ENCODE peak calls at places on chromosomes 12 and 14, in seven cellular contexts. One of them, this sample, is unnamed.

GRCh38 chr14:89586258-89587127 is 169.5 kb upstream of the FOXN3 start:
- DNase-seq in stimulated activated CD4-positive, alpha-beta T cell treated with anti-CD3 and anti-CD28 coated beads, TNF-alpha, amount 100 ng/mL, for 48 hours: no peak
- DNase-seq in C1 segment of cervical spinal cord: no peak
- DNase-seq in hippocampal formation: no peak
- DNase-seq in Daoy: no peak
- DNase-seq in pancreas: no peak
- DNase-seq in effector CD4-positive, alpha-beta T cell: no peak
- DNase-seq in this sample: no peak

GRCh38 chr14:104109731-104110361 is 24.3 kb downstream of the ASPG start:
- DNase-seq in stimulated activated CD4-positive, alpha-beta T cell treated with anti-CD3 and anti-CD28 coated beads, TNF-alpha, amount 100 ng/mL, for 48 hours: no peak
- DNase-seq in C1 segment of cervical spinal cord: no peak
- DNase-seq in hippocampal formation: no peak
- DNase-seq in Daoy: no peak
- DNase-seq in pancreas: peak
- DNase-seq in effector CD4-positive, alpha-beta T cell: no peak
- DNase-seq in this sample: no peak

GRCh38 chr12:7295529-7295928 is 8.3 kb upstream of the ACSM4 start:
- DNase-seq in stimulated activated CD4-positive, alpha-beta T cell treated with anti-CD3 and anti-CD28 coated beads, TNF-alpha, amount 100 ng/mL, for 48 hours: no peak
- DNase-seq in C1 segment of cervical spinal cord: no peak
- DNase-seq in hippocampal formation: no peak
- DNase-seq in Daoy: no peak
- DNase-seq in pancreas: no peak
- DNase-seq in effector CD4-positive, alpha-beta T cell: no peak
- DNase-seq in this sample: no peak

GRCh38 chr12:89833337-89834252 is 125.0 kb upstream of the ATP2B1 start:
- DNase-seq in stimulated activated CD4-positive, alpha-beta T cell treated with anti-CD3 and anti-CD28 coated beads, TNF-alpha, amount 100 ng/mL, for 48 hours: no peak
- DNase-seq in C1 segment of cervical spinal cord: no peak
- DNase-seq in hippocampal formation: no peak
- DNase-seq in Daoy: no peak
- DNase-seq in pancreas: no peak
- DNase-seq in effector CD4-positive, alpha-beta T cell: no peak
- DNase-seq in this sample: no peak

GRCh38 chr12:113271466-113271852 is 50.2 kb downstream of the TPCN1 start:
- DNase-seq in stimulated activated CD4-positive, alpha-beta T cell treated with anti-CD3 and anti-CD28 coated beads, TNF-alpha, amount 100 ng/mL, for 48 hours: no peak
- DNase-seq in C1 segment of cervical spinal cord: no peak
- DNase-seq in hippocampal formation: no peak
- DNase-seq in Daoy: no peak
- DNase-seq in pancreas: no peak
- DNase-seq in effector CD4-positive, alpha-beta T cell: no peak
- DNase-seq in this sample: no peak

GRCh38 chr12:20602671-20603402 is 92.3 kb upstream of the SLCO1C1 start:
- DNase-seq in stimulated activated CD4-positive, alpha-beta T cell treated with anti-CD3 and anti-CD28 coated beads, TNF-alpha, amount 100 ng/mL, for 48 hours: no peak
- DNase-seq in C1 segment of cervical spinal cord: no peak
- DNase-seq in hippocampal formation: no peak
- DNase-seq in Daoy: no peak
- DNase-seq in pancreas: no peak
- DNase-seq in effector CD4-positive, alpha-beta T cell: no peak
- DNase-seq in this sample: no peak

GRCh38 chr12:40336573-40337199 is 111.9 kb downstream of the LRRK2 start:
- DNase-seq in stimulated activated CD4-positive, alpha-beta T cell treated with anti-CD3 and anti-CD28 coated beads, TNF-alpha, amount 100 ng/mL, for 48 hours: no peak
- DNase-seq in C1 segment of cervical spinal cord: no peak
- DNase-seq in hippocampal formation: no peak
- DNase-seq in Daoy: no peak
- DNase-seq in pancreas: no peak
- DNase-seq in effector CD4-positive, alpha-beta T cell: no peak
- DNase-seq in this sample: no peak

GRCh38 chr12:43370299-43370698 is 181.7 kb downstream of the ADAMTS20 start:
- DNase-seq in stimulated activated CD4-positive, alpha-beta T cell treated with anti-CD3 and anti-CD28 coated beads, TNF-alpha, amount 100 ng/mL, for 48 hours: no peak
- DNase-seq in C1 segment of cervical spinal cord: no peak
- DNase-seq in hippocampal formation: no peak
- DNase-seq in Daoy: peak
- DNase-seq in pancreas: no peak
- DNase-seq in effector CD4-positive, alpha-beta T cell: no peak
- DNase-seq in this sample: no peak

GRCh38 chr14:50600849-50601248 is 40.9 kb downstream of the ATL1 start:
- DNase-seq in stimulated activated CD4-positive, alpha-beta T cell treated with anti-CD3 and anti-CD28 coated beads, TNF-alpha, amount 100 ng/mL, for 48 hours: no peak
- DNase-seq in C1 segment of cervical spinal cord: no peak
- DNase-seq in hippocampal formation: peak
- DNase-seq in Daoy: no peak
- DNase-seq in pancreas: peak
- DNase-seq in effector CD4-positive, alpha-beta T cell: no peak
- DNase-seq in this sample: no peak

GRCh38 chr12:10365716-10366433 is 24.0 kb downstream of the KLRK1 start:
- DNase-seq in stimulated activated CD4-positive, alpha-beta T cell treated with anti-CD3 and anti-CD28 coated beads, TNF-alpha, amount 100 ng/mL, for 48 hours: no peak
- DNase-seq in C1 segment of cervical spinal cord: no peak
- DNase-seq in hippocampal formation: no peak
- DNase-seq in Daoy: no peak
- DNase-seq in pancreas: no peak
- DNase-seq in effector CD4-positive, alpha-beta T cell: no peak
- DNase-seq in this sample: no peak

GRCh38 chr14:104546591-104547309 is 32.8 kb upstream of the C14orf180 start:
- DNase-seq in stimulated activated CD4-positive, alpha-beta T cell treated with anti-CD3 and anti-CD28 coated beads, TNF-alpha, amount 100 ng/mL, for 48 hours: no peak
- DNase-seq in C1 segment of cervical spinal cord: no peak
- DNase-seq in hippocampal formation: no peak
- DNase-seq in Daoy: no peak
- DNase-seq in pancreas: no peak
- DNase-seq in effector CD4-positive, alpha-beta T cell: no peak
- DNase-seq in this sample: no peak

GRCh38 chr14:90428676-90429075 is 31.8 kb downstream of the CALM1 start:
- DNase-seq in stimulated activated CD4-positive, alpha-beta T cell treated with anti-CD3 and anti-CD28 coated beads, TNF-alpha, amount 100 ng/mL, for 48 hours: no peak
- DNase-seq in C1 segment of cervical spinal cord: no peak
- DNase-seq in hippocampal formation: no peak
- DNase-seq in Daoy: no peak
- DNase-seq in pancreas: no peak
- DNase-seq in effector CD4-positive, alpha-beta T cell: no peak
- DNase-seq in this sample: no peak

GRCh38 chr12:5276327-5276880 is 155.5 kb upstream of the NTF3 start:
- DNase-seq in stimulated activated CD4-positive, alpha-beta T cell treated with anti-CD3 and anti-CD28 coated beads, TNF-alpha, amount 100 ng/mL, for 48 hours: no peak
- DNase-seq in C1 segment of cervical spinal cord: no peak
- DNase-seq in hippocampal formation: no peak
- DNase-seq in Daoy: no peak
- DNase-seq in pancreas: no peak
- DNase-seq in effector CD4-positive, alpha-beta T cell: no peak
- DNase-seq in this sample: no peak

GRCh38 chr12:2306012-2306411 is 253.2 kb downstream of the CACNA1C start:
- DNase-seq in stimulated activated CD4-positive, alpha-beta T cell treated with anti-CD3 and anti-CD28 coated beads, TNF-alpha, amount 100 ng/mL, for 48 hours: no peak
- DNase-seq in C1 segment of cervical spinal cord: no peak
- DNase-seq in hippocampal formation: no peak
- DNase-seq in Daoy: peak
- DNase-seq in pancreas: no peak
- DNase-seq in effector CD4-positive, alpha-beta T cell: no peak
- DNase-seq in this sample: no peak

GRCh38 chr14:90193925-90194324 is 62.4 kb upstream of the PSMC1 start:
- DNase-seq in stimulated activated CD4-positive, alpha-beta T cell treated with anti-CD3 and anti-CD28 coated beads, TNF-alpha, amount 100 ng/mL, for 48 hours: no peak
- DNase-seq in C1 segment of cervical spinal cord: no peak
- DNase-seq in hippocampal formation: no peak
- DNase-seq in Daoy: peak
- DNase-seq in pancreas: no peak
- DNase-seq in effector CD4-positive, alpha-beta T cell: no peak
- DNase-seq in this sample: no peak

GRCh38 chr12:68106660-68107059 is 52.9 kb downstream of the IFNG start:
- DNase-seq in stimulated activated CD4-positive, alpha-beta T cell treated with anti-CD3 and anti-CD28 coated beads, TNF-alpha, amount 100 ng/mL, for 48 hours: no peak
- DNase-seq in C1 segment of cervical spinal cord: no peak
- DNase-seq in hippocampal formation: no peak
- DNase-seq in Daoy: no peak
- DNase-seq in pancreas: no peak
- DNase-seq in effector CD4-positive, alpha-beta T cell: no peak
- DNase-seq in this sample: no peak

GRCh38 chr14:83559721-83560120 is 1970.2 kb upstream of the FLRT2 start:
- DNase-seq in stimulated activated CD4-positive, alpha-beta T cell treated with anti-CD3 and anti-CD28 coated beads, TNF-alpha, amount 100 ng/mL, for 48 hours: no peak
- DNase-seq in C1 segment of cervical spinal cord: no peak
- DNase-seq in hippocampal formation: no peak
- DNase-seq in Daoy: no peak
- DNase-seq in pancreas: no peak
- DNase-seq in effector CD4-positive, alpha-beta T cell: no peak
- DNase-seq in this sample: no peak

GRCh38 chr12:33439587-33440011 is at the start of gene SYT10:
- DNase-seq in stimulated activated CD4-positive, alpha-beta T cell treated with anti-CD3 and anti-CD28 coated beads, TNF-alpha, amount 100 ng/mL, for 48 hours: no peak
- DNase-seq in C1 segment of cervical spinal cord: no peak
- DNase-seq in hippocampal formation: peak
- DNase-seq in Daoy: no peak
- DNase-seq in pancreas: no peak
- DNase-seq in effector CD4-positive, alpha-beta T cell: no peak
- DNase-seq in this sample: no peak

This sample was measured in stimulated activated effector memory CD8-positive, alpha-beta T cell treated with anti-CD3 and anti-CD28 coated beads, Interleukin-12 subunit alpha, Interleukin-12 subunit beta, amount 100 ng/mL, for 72 hours.